ENCODE peak calls at places on chromosomes 16 and 17, in five cellular contexts. T is fibroblast of lung, W is brain microvascular endothelial cell, O is H1, Z is astrocyte of the spinal cord. H is an unnamed sample.

GRCh38 chr17:72806011-72806410 is 286.5 kb downstream of the SLC39A11 start:
- DNase-seq in T (peak; percentile 56), W (peak; percentile 42), O (no peak), Z (no peak), H (no peak)

GRCh38 chr17:31571124-31571892 is 179.8 kb downstream of the RAB11FIP4 start:
- DNase-seq in T (peak; percentile 100), W (peak; percentile 31), O (no peak), Z (peak; percentile 98), H (peak; percentile 94)

GRCh38 chr16:61374071-61374470 is 662.2 kb downstream of the CDH8 start:
- DNase-seq in T (no peak), W (no peak), O (no peak), Z (no peak), H (no peak)

GRCh38 chr17:82267575-82268379 is 5.7 kb downstream of the CSNK1D start:
- DNase-seq in T (peak; percentile 96), W (peak; percentile 95), O (no peak), Z (peak; percentile 95), H (peak; percentile 90)

GRCh38 chr17:32772453-32773025 is 104.4 kb downstream of the MYO1D start:
- DNase-seq in T (no peak), W (no peak), O (no peak), Z (no peak), H (no peak)

GRCh38 chr16:62014534-62014933 is 21.7 kb downstream of the CDH8 start:
- DNase-seq in T (no peak), W (no peak), O (no peak), Z (no peak), H (no peak)

GRCh38 chr16:75383141-75383540 is 50.2 kb downstream of the CFDP1 start:
- DNase-seq in T (no peak), W (no peak), O (no peak), Z (no peak), H (no peak)

GRCh38 chr16:69064789-69065313 is 40.6 kb upstream of the HAS3 start:
- DNase-seq in T (no peak), W (no peak), O (no peak), Z (peak; percentile 42), H (no peak)

GRCh38 chr16:23903001-23903414 is 67.2 kb downstream of the PRKCB start:
- DNase-seq in T (no peak), W (no peak), O (no peak), Z (no peak), H (no peak)

GRCh38 chr17:70378005-70378404 is 208.7 kb downstream of the KCNJ2 start:
- DNase-seq in T (no peak), W (no peak), O (no peak), Z (no peak), H (no peak)

GRCh38 chr16:28549301-28549899 is 4.3 kb upstream of the SGF29 start:
- DNase-seq in T (peak; percentile 27), W (peak; percentile 14), O (no peak), Z (peak; percentile 38), H (no peak)

GRCh38 chr16:49462989-49463371 is 89.4 kb downstream of the C16orf78 start:
- DNase-seq in T (no peak), W (no peak), O (peak; percentile 35), Z (no peak), H (no peak)

GRCh38 chr17:334974-335481 is 17.6 kb downstream of the RPH3AL start:
- DNase-seq in T (no peak), W (no peak), O (no peak), Z (no peak), H (no peak)

GRCh38 chr16:86951831-86952598 is 365.2 kb downstream of the C16orf95 start:
- DNase-seq in T (peak; percentile 100), W (peak; percentile 98), O (no peak), Z (peak; percentile 100), H (no peak)

GRCh38 chr17:73069846-73070245 is 22.6 kb downstream of the SLC39A11 start:
- DNase-seq in T (no peak), W (no peak), O (no peak), Z (no peak), H (no peak)

GRCh38 chr16:29192329-29193247 is 207.7 kb downstream of the LAT start:
- DNase-seq in T (no peak), W (no peak), O (peak; percentile 48), Z (no peak), H (peak; percentile 16)

GRCh38 chr17:68868708-68869107 is 86.5 kb downstream of the ABCA8 start:
- DNase-seq in T (peak; percentile 32), W (peak; percentile 15), O (no peak), Z (peak; percentile 45), H (no peak)

GRCh38 chr16:78742501-78743283 is 643.2 kb downstream of the WWOX start:
- DNase-seq in T (peak; percentile 10), W (peak; percentile 47), O (no peak), Z (no peak), H (no peak)

GRCh38 chr16:19851476-19851875 is 33.2 kb downstream of the GPRC5B start:
- DNase-seq in T (no peak), W (no peak), O (no peak), Z (no peak), H (no peak)

GRCh38 chr17:7560172-7561027 is 1.3 kb upstream of the SENP3 start:
- DNase-seq in T (peak; percentile 62), W (peak; percentile 49), O (peak; percentile 90), Z (peak; percentile 59), H (peak; percentile 66)

GRCh38 chr16:86299882-86300490 is 210.3 kb upstream of the FOXF1 start:
- DNase-seq in T (no peak), W (no peak), O (no peak), Z (no peak), H (no peak)

GRCh38 chr17:61157246-61157887 is 242.3 kb upstream of the TBX2 start:
- DNase-seq in T (peak; percentile 71), W (peak; percentile 49), O (no peak), Z (peak; percentile 62), H (no peak)

GRCh38 chr16:3652373-3653037 is 2.0 kb upstream of the DNASE1 start:
- DNase-seq in T (no peak), W (no peak), O (no peak), Z (no peak), H (no peak)

GRCh38 chr16:80208750-80209149 is 332.0 kb upstream of the DYNLRB2 start:
- DNase-seq in T (no peak), W (no peak), O (no peak), Z (no peak), H (no peak)

GRCh38 chr16:75309899-75310430 is 58.5 kb upstream of the BCAR1 start:
- DNase-seq in T (no peak), W (no peak), O (no peak), Z (no peak), H (no peak)

GRCh38 chr16:84730406-84731106 is 30.8 kb downstream of the USP10 start:
- DNase-seq in T (peak; percentile 96), W (peak; percentile 93), O (peak; percentile 14), Z (peak; percentile 93), H (peak; percentile 79)

GRCh38 chr17:69607162-69607834 is 192.8 kb downstream of the MAP2K6 start:
- DNase-seq in T (peak; percentile 78), W (peak; percentile 79), O (peak; percentile 70), Z (peak; percentile 88), H (peak; percentile 46)

DNA sequence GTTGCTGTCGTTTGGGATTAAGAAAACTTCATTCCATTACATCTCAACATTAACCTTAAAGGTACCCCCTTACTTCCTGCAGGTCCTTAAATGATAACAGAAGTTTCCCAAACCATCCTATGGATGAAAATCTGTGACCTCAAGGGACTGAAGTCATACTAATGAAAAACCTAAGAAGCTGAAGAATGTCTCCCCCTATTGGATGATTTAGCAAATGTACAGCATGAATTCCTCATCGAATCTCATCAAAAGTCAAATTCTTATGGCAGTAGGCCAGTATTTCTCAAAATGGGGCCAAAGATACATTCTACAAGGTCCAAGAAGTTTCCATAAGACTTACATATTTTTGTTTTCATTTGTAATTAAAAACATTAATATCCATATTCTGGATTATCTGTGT is 13.5 kb downstream of the SCO1 start:
- DNase-seq in T (peak; percentile 26), W (no peak), O (no peak), Z (no peak), H (no peak)
- TF ChIP-seq CTCF in T (peak; percentile 23), W (peak; percentile 48), O (peak; percentile 56), Z (peak; percentile 55), H (no peak)

GRCh38 chr17:78724544-78724943 is 57.5 kb downstream of the CYTH1 start:
- DNase-seq in T (no peak), W (no peak), O (no peak), Z (no peak), H (no peak)

GRCh38 chr17:78722101-78722761 is 59.8 kb downstream of the CYTH1 start:
- DNase-seq in T (no peak), W (no peak), O (no peak), Z (no peak), H (no peak)

GRCh38 chr17:78723957-78724356 is 58.1 kb downstream of the CYTH1 start:
- DNase-seq in T (no peak), W (no peak), O (no peak), Z (no peak), H (no peak)

GRCh38 chr17:78724999-78725398 is 57.1 kb downstream of the CYTH1 start:
- DNase-seq in T (no peak), W (no peak), O (no peak), Z (no peak), H (no peak)

DNA sequence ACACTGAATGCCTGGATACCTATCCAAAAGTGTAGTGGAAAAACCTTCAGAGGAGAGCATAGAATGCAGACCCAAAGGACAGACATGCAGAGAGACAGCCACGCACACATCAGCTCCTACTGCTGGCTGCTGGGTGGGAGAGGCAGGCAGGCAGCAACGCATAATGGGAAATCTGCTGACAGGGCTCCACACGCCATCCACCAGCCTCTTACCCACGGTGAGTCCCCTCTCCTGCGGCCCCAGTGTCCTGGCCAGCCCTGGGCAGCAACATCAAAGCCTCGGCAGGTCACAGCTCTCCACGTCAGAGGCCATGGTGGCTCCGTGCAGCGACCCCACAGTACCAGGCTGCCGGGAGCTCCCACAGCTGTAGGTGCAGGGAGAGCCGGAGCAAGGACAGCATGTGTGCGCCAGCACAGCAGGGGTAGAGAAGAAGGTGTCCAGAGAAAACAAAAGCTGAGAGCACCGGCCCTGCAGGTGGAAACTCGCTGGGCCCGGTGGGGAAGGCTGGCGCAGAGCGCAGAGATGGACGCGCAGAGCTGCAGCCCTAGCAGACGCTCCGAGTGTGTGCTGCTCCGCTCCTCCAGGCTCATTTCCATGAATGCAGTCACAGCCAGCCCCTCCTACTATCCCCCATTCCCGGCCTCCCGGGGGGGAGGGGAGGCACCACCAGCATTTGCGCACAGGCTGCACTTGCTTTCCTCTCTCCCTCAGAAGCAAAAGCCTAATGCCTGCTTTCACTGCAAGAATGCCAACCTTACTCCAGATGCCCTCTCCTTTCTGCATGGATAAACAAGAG is 58.9 kb downstream of the CYTH1 start:
- DNase-seq in T (peak; percentile 43), W (no peak), O (peak; percentile 83), Z (peak; percentile 37), H (peak; percentile 53)
- H3K4me3 ChIP-seq in T (peak overlapping the region; percentile 26), W (peak overlapping the region; percentile 39), O (peak overlapping the region; percentile 55), Z (peak overlapping the region; percentile 16), H (peak overlapping the region; percentile 13)

GRCh38 chr17:57597531-57598453 is 147.3 kb downstream of the CCDC182 start:
- DNase-seq in T (peak; percentile 71), W (peak; percentile 69), O (peak; percentile 79), Z (peak; percentile 83), H (peak; percentile 66)
- TF ChIP-seq CTCF in T (peak; percentile 97), W (peak; percentile 93), O (peak; percentile 83), Z (peak; percentile 94), H (peak; percentile 68)

GRCh38 chr17:28935744-28936460 is 15.4 kb downstream of the PHF12 start:
- DNase-seq in T (no peak), W (no peak), O (no peak), Z (no peak), H (no peak)
- H3K4me3 ChIP-seq in T (no peak overlapping the region), W (no peak overlapping the region), O (no peak overlapping the region), Z (no peak overlapping the region), H (no peak overlapping the region)